ENCODE peak calls at places on chromosomes 1 and 21, in four cellular contexts. V, M, I and G are unnamed samples.

GRCh38 chr1:232983375-232983774 is 33.0 kb downstream of the NTPCR start:
- DNase-seq in V (no peak), M (no peak), I (no peak), G (no peak)

GRCh38 chr1:159177273-159177907 is 6.0 kb downstream of the CADM3 start:
- DNase-seq in V (no peak), M (peak; percentile 73), I (peak; percentile 67), G (peak; percentile 74)

GRCh38 chr1:41525891-41526587 is 41.6 kb upstream of the EDN2 start:
- DNase-seq in V (no peak), M (no peak), I (no peak), G (no peak)

GRCh38 chr1:32266926-32267645 is 16.0 kb downstream of the LCK start:
- DNase-seq in V (no peak), M (peak; percentile 42), I (no peak), G (no peak)

GRCh38 chr1:62466982-62467532 is 30.2 kb downstream of the USP1 start:
- DNase-seq in V (no peak), M (no peak), I (no peak), G (no peak)

GRCh38 chr1:28553229-28553930 is 495 bp downstream of the TRNAU1AP start:
- DNase-seq in V (no peak), M (peak; percentile 41), I (peak; percentile 52), G (peak; percentile 61)

GRCh38 chr1:7471836-7472235 is 299.3 kb upstream of the VAMP3 start:
- DNase-seq in V (no peak), M (peak; percentile 77), I (no peak), G (no peak)

GRCh38 chr1:85264150-85264549 is 4.7 kb upstream of the C1orf52 start:
- DNase-seq in V (no peak), M (no peak), I (no peak), G (no peak)

GRCh38 chr1:247331526-247332214 is at the start of gene ZNF496:
- DNase-seq in V (peak; percentile 53), M (peak; percentile 90), I (peak; percentile 68), G (peak; percentile 88)

GRCh38 chr21:37783016-37783415 is 133.2 kb downstream of the KCNJ6 start:
- DNase-seq in V (no peak), M (peak; percentile 33), I (no peak), G (no peak)

GRCh38 chr21:32603131-32603530 is 9.0 kb downstream of the CFAP298 start:
- DNase-seq in V (no peak), M (no peak), I (no peak), G (peak; percentile 43)

GRCh38 chr1:186854102-186854501 is 25.4 kb downstream of the PLA2G4A start:
- DNase-seq in V (no peak), M (no peak), I (no peak), G (no peak)

GRCh38 chr1:30133414-30134055 is 589.9 kb downstream of the MATN1 start:
- DNase-seq in V (no peak), M (no peak), I (no peak), G (no peak)

GRCh38 chr1:160850993-160851392 is 11.7 kb downstream of the CD244 start:
- DNase-seq in V (no peak), M (no peak), I (no peak), G (no peak)

GRCh38 chr1:204358145-204358544 is 1.6 kb downstream of the PLEKHA6 start:
- DNase-seq in V (no peak), M (no peak), I (no peak), G (no peak)

GRCh38 chr1:152442765-152443164 is 28.7 kb upstream of the CRNN start:
- DNase-seq in V (no peak), M (peak; percentile 16), I (peak; percentile 9), G (no peak)

GRCh38 chr21:27734146-27734545 is 767.3 kb upstream of the ADAMTS5 start:
- DNase-seq in V (no peak), M (peak; percentile 87), I (no peak), G (no peak)

GRCh38 chr1:209552406-209553264 is 30.9 kb upstream of the CAMK1G start:
- DNase-seq in V (no peak), M (no peak), I (no peak), G (no peak)

GRCh38 chr1:244057474-244058385 is 6.6 kb downstream of the ZBTB18 start:
- DNase-seq in V (no peak), M (no peak), I (no peak), G (no peak)

GRCh38 chr1:71717186-71717585 is 565.2 kb downstream of the NEGR1 start:
- DNase-seq in V (no peak), M (no peak), I (no peak), G (no peak)

GRCh38 chr1:62528015-62528414 is 69.3 kb upstream of the ANGPTL3 start:
- DNase-seq in V (no peak), M (no peak), I (peak; percentile 27), G (no peak)

GRCh38 chr1:153922076-153922837 is 515 bp downstream of the GATAD2B start:
- DNase-seq in V (peak; percentile 81), M (peak; percentile 5), I (peak; percentile 80), G (peak; percentile 47)

GRCh38 chr1:161439280-161440232 is 65.7 kb upstream of the FCGR2A start:
- DNase-seq in V (no peak), M (peak; percentile 4), I (peak; percentile 48), G (peak; percentile 36)

GRCh38 chr21:45310446-45310845 is 22.8 kb upstream of the POFUT2 start:
- DNase-seq in V (no peak), M (no peak), I (no peak), G (no peak)